ENCODE peak calls at places on chromosomes 6 and 20, in four cellular contexts. One of them, this sample, is unnamed.

GRCh38 chr20:51640743-51641142 is 98.2 kb upstream of the NFATC2 start:
- DNase-seq in kidney tubule cell: no peak
- DNase-seq in H9: no peak
- DNase-seq in type B pancreatic cell: no peak
- DNase-seq in this sample: no peak

GRCh38 chr6:2739335-2739734 is 11.4 kb downstream of the MYLK4 start:
- DNase-seq in type B pancreatic cell: no peak
- DNase-seq in kidney tubule cell: peak; percentile 68
- DNase-seq in H9: no peak
- DNase-seq in this sample: no peak

GRCh38 chr6:136483906-136484305 is 66.3 kb downstream of the MAP7 start:
- DNase-seq in H9: no peak
- DNase-seq in kidney tubule cell: no peak
- DNase-seq in type B pancreatic cell: no peak
- DNase-seq in this sample: no peak

GRCh38 chr6:17987576-17988421 is at the start of gene KIF13A:
- DNase-seq in kidney tubule cell: peak; percentile 67
- DNase-seq in type B pancreatic cell: peak; percentile 78
- DNase-seq in H9: peak; percentile 43
- DNase-seq in this sample: peak; percentile 68

GRCh38 chr20:61913423-61914225 is 152.1 kb downstream of the TAF4 start:
- DNase-seq in H9: no peak
- DNase-seq in type B pancreatic cell: no peak
- DNase-seq in kidney tubule cell: no peak
- DNase-seq in this sample: no peak

GRCh38 chr6:69866351-69867074 is at the start of gene COL19A1:
- DNase-seq in kidney tubule cell: peak; percentile 22
- DNase-seq in type B pancreatic cell: no peak
- DNase-seq in H9: peak; percentile 56
- DNase-seq in this sample: peak; percentile 81

GRCh38 chr6:26158581-26159416 is 71.6 kb downstream of the HFE start:
- DNase-seq in kidney tubule cell: peak; percentile 76
- DNase-seq in H9: no peak
- DNase-seq in type B pancreatic cell: no peak
- DNase-seq in this sample: no peak

GRCh38 chr20:9911519-9911918 is 72.6 kb upstream of the PAK5 start:
- DNase-seq in type B pancreatic cell: no peak
- DNase-seq in kidney tubule cell: no peak
- DNase-seq in H9: no peak
- DNase-seq in this sample: no peak

GRCh38 chr20:19301843-19302242 is 89.4 kb downstream of the SLC24A3 start:
- DNase-seq in H9: no peak
- DNase-seq in type B pancreatic cell: no peak
- DNase-seq in kidney tubule cell: no peak
- DNase-seq in this sample: peak; percentile 31

GRCh38 chr6:144659202-144659731 is 374.1 kb downstream of the UTRN start:
- DNase-seq in type B pancreatic cell: no peak
- DNase-seq in kidney tubule cell: peak; percentile 56
- DNase-seq in H9: peak; percentile 59
- DNase-seq in this sample: peak; percentile 85

GRCh38 chr6:131597448-131597847 is 24.4 kb downstream of the ARG1 start:
- DNase-seq in type B pancreatic cell: no peak
- DNase-seq in H9: no peak
- DNase-seq in kidney tubule cell: no peak
- DNase-seq in this sample: no peak

GRCh38 chr6:143620461-143620860 is 57.3 kb upstream of the PHACTR2 start:
- DNase-seq in kidney tubule cell: no peak
- DNase-seq in H9: no peak
- DNase-seq in type B pancreatic cell: no peak
- DNase-seq in this sample: no peak

GRCh38 chr6:114747995-114748625 is 405.3 kb upstream of the HS3ST5 start:
- DNase-seq in type B pancreatic cell: no peak
- DNase-seq in kidney tubule cell: peak; percentile 48
- DNase-seq in H9: no peak
- DNase-seq in this sample: no peak

GRCh38 chr6:62298745-62299392 is 12.8 kb upstream of the KHDRBS2 start:
- DNase-seq in type B pancreatic cell: no peak
- DNase-seq in kidney tubule cell: no peak
- DNase-seq in H9: no peak
- DNase-seq in this sample: no peak

GRCh38 chr20:21390768-21391167 is 6.6 kb downstream of the NKX2-4 start:
- DNase-seq in H9: no peak
- DNase-seq in type B pancreatic cell: no peak
- DNase-seq in kidney tubule cell: no peak
- DNase-seq in this sample: no peak

GRCh38 chr6:166598441-166599138 is 12.1 kb upstream of the RAMACL start:
- DNase-seq in kidney tubule cell: peak; percentile 50
- DNase-seq in H9: no peak
- DNase-seq in type B pancreatic cell: no peak
- DNase-seq in this sample: peak; percentile 75

GRCh38 chr6:128432394-128432793 is 88.0 kb downstream of the PTPRK start:
- DNase-seq in type B pancreatic cell: no peak
- DNase-seq in H9: no peak
- DNase-seq in kidney tubule cell: peak; percentile 53
- DNase-seq in this sample: no peak

GRCh38 chr20:23167436-23167835 is 81.3 kb upstream of the CD93 start:
- DNase-seq in H9: no peak
- DNase-seq in kidney tubule cell: no peak
- DNase-seq in type B pancreatic cell: no peak
- DNase-seq in this sample: no peak

GRCh38 chr6:39422273-39422672 is 99.8 kb upstream of the KCNK16 start:
- DNase-seq in type B pancreatic cell: no peak
- DNase-seq in kidney tubule cell: no peak
- DNase-seq in H9: no peak
- DNase-seq in this sample: no peak

GRCh38 chr6:12275084-12275483 is 15.1 kb upstream of the EDN1 start:
- DNase-seq in type B pancreatic cell: no peak
- DNase-seq in H9: no peak
- DNase-seq in kidney tubule cell: peak; percentile 75
- DNase-seq in this sample: peak; percentile 67

GRCh38 chr6:72553531-72554202 is 68.2 kb upstream of the KCNQ5 start:
- DNase-seq in type B pancreatic cell: no peak
- DNase-seq in kidney tubule cell: peak; percentile 78
- DNase-seq in H9: no peak
- DNase-seq in this sample: no peak

GRCh38 chr20:2804921-2805681 is 4.7 kb upstream of the CPXM1 start:
- DNase-seq in type B pancreatic cell: peak; percentile 67
- DNase-seq in H9: peak; percentile 47
- DNase-seq in kidney tubule cell: no peak
- DNase-seq in this sample: peak; percentile 72

GRCh38 chr6:124913056-124913455 is 49.2 kb upstream of the RNF217 start:
- DNase-seq in type B pancreatic cell: no peak
- DNase-seq in kidney tubule cell: no peak
- DNase-seq in H9: no peak
- DNase-seq in this sample: no peak

GRCh38 chr6:167454003-167454402 is 129.1 kb downstream of the TTLL2 start:
- DNase-seq in kidney tubule cell: no peak
- DNase-seq in type B pancreatic cell: no peak
- DNase-seq in H9: no peak
- DNase-seq in this sample: no peak